ENCODE peak calls at places on chromosomes 4 and X, in five cellular contexts. M is adrenal gland, G is heart left ventricle, T is hepatocyte, Q is psoas muscle. N is an unnamed sample. For H3K36me3, the result is how much of the 10 kb centered on the place peaks cover.

GRCh38 chrX:15737188-15737956 is 698 bp upstream of the CA5B start:
- DNase-seq in M (no peak), G (no peak), T (peak), Q (no peak), N (no peak)

GRCh38 chr4:157204634-157205244 is 15.8 kb upstream of the GRIA2 start:
- DNase-seq in M (no peak), G (no peak), T (peak), Q (no peak), N (peak)

GRCh38 chr4:77172336-77172735 is 15.3 kb downstream of the CCNG2 start:
- DNase-seq in M (no peak), G (no peak), T (no peak), Q (no peak), N (peak)

GRCh38 chr4:42142586-42142985 is 9.9 kb downstream of the BEND4 start:
- DNase-seq in M (no peak), G (no peak), T (no peak), Q (no peak), N (no peak)

GRCh38 chr4:184911310-184911709 is 85.5 kb upstream of the ACSL1 start:
- DNase-seq in M (no peak), G (no peak), T (peak), Q (no peak), N (no peak)

GRCh38 chr4:107818301-107818910 is 6.3 kb upstream of the SGMS2 start:
- DNase-seq in M (no peak), G (no peak), T (no peak), Q (no peak), N (no peak)

GRCh38 chr4:53548662-53549061 is 42.6 kb downstream of the LNX1 start:
- DNase-seq in M (no peak), G (no peak), T (no peak), Q (no peak), N (no peak)

GRCh38 chr4:122017296-122017695 is 65.4 kb upstream of the TRPC3 start:
- DNase-seq in M (no peak), G (no peak), T (no peak), Q (no peak), N (no peak)

GRCh38 chr4:3836041-3836801 is 70.0 kb downstream of the ADRA2C start:
- DNase-seq in M (no peak), G (no peak), T (no peak), Q (no peak), N (no peak)

GRCh38 chrX:71859637-71860036 is 51.0 kb upstream of the NHSL2 start:
- DNase-seq in M (peak), G (no peak), T (peak), Q (no peak), N (peak)

GRCh38 chr4:174332741-174333493 is 49.2 kb downstream of the CEP44 start:
- DNase-seq in M (no peak), G (no peak), T (no peak), Q (no peak), N (no peak)

GRCh38 chr4:77652237-77652897 is 46.7 kb downstream of the CXCL13 start:
- DNase-seq in M (no peak), G (no peak), T (peak), Q (no peak), N (no peak)

GRCh38 chrX:103918050-103918449 is 44.4 kb upstream of the TMSB15B start:
- DNase-seq in M (peak), G (peak), T (peak), Q (peak), N (peak)

GRCh38 chr4:108044951-108045686 is 55.4 kb downstream of the HADH start:
- DNase-seq in M (no peak), G (no peak), T (peak), Q (no peak), N (no peak)

GRCh38 chrX:16484338-16484737 is 165.6 kb upstream of the S100G start:
- DNase-seq in M (no peak), G (no peak), T (peak), Q (no peak), N (peak)

GRCh38 chrX:74511704-74512103 is 90.4 kb downstream of the SLC16A2 start:
- DNase-seq in M (peak), G (no peak), T (no peak), Q (no peak), N (no peak)

GRCh38 chr4:174423257-174423944 is 98.9 kb downstream of the HPGD start:
- DNase-seq in M (peak), G (no peak), T (peak), Q (no peak), N (peak)

GRCh38 chr4:74473155-74473811 is 28.3 kb downstream of the AREG start:
- DNase-seq in M (no peak), G (no peak), T (peak), Q (no peak), N (peak)

GRCh38 chr4:116849620-116850019 is 235.8 kb downstream of the TRAM1L1 start:
- DNase-seq in M (no peak), G (no peak), T (no peak), Q (no peak), N (no peak)

GRCh38 chrX:24113161-24113560 is 36.4 kb upstream of the ZFX start:
- DNase-seq in M (no peak), G (no peak), T (no peak), Q (no peak), N (peak)

GRCh38 chrX:24117288-24117687 is 32.2 kb upstream of the ZFX start:
- DNase-seq in M (peak), G (no peak), T (peak), Q (no peak), N (peak)
- H3K27ac ChIP-seq in M (no peak), G (peak), T (peak), Q (peak), N (no peak)

GRCh38 chr4:1792832-1793495 is at the start of gene FGFR3:
- DNase-seq in M (no peak), G (no peak), T (peak), Q (no peak), N (no peak)
- H3K4me3 ChIP-seq in M (no peak), G (peak), T (peak), Q (peak), N (peak)

DNA sequence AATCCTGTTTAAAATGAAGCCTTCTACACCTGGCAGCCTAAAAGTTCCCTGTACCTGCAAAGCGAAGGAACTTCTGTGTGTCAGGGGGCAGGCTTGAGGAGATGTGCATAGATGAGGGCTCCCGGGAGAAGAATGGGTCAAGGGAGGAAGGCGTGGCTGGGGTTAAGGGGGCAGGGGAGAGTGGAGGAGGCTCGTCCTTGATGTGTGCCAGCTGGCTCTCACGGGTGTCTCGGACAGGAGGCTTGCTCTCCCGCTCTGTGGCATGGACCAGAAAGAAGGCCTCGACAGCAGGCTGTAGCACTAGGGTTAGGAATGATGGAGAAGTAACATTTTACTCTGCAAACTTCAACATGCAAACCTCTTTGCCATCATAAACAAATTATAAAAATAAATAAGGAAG is 104.6 kb upstream of the HSD17B10 start:
- DNase-seq in M (peak), G (no peak), T (no peak), Q (no peak), N (no peak)
- H3K36me3 ChIP-seq in M (half or more), G (under half), T (under half), Q (half or more), N (half or more)

GRCh38 chr4:120236873-120237272 is 170.2 kb upstream of the MAD2L1 start:
- DNase-seq in M (no peak), G (no peak), T (no peak), Q (no peak), N (no peak)
- H3K27ac ChIP-seq in M (no peak), G (no peak), T (no peak), Q (no peak), N (no peak)